ENCODE peak calls at places on chromosomes 4 and X, in five cellular contexts. B is SW480; X is AG09319; Y is NCI-H1092; D is effector CD4-positive, alpha-beta T cell. R is an unnamed sample.
A peak's percentile ranks its signal among the peaks of the same experiment; 100 is the strongest.

GRCh38 chrX:150202641-150203248 is 160.4 kb upstream of the MAMLD1 start:
- DNase-seq in B (no peak), X (no peak), Y (no peak), D (no peak), R (no peak)

GRCh38 chrX:128800138-128800537 is 723.2 kb downstream of the SMARCA1 start:
- DNase-seq in B (peak; percentile 25), X (no peak), Y (no peak), D (no peak), R (no peak)

GRCh38 chr4:92251711-92252110 is 52.1 kb upstream of the GRID2 start:
- DNase-seq in B (no peak), X (no peak), Y (no peak), D (no peak), R (no peak)

GRCh38 chrX:107659768-107660167 is 31.5 kb downstream of the PRPS1 start:
- DNase-seq in B (peak; percentile 60), X (no peak), Y (no peak), D (no peak), R (no peak)

GRCh38 chr4:121938282-121939092 is 13.4 kb downstream of the TRPC3 start:
- DNase-seq in B (no peak), X (no peak), Y (no peak), D (no peak), R (no peak)

GRCh38 chr4:103008875-103009729 is 10.4 kb downstream of the SLC9B1 start:
- DNase-seq in B (peak; percentile 58), X (peak; percentile 35), Y (peak; percentile 22), D (peak; percentile 12), R (no peak)

GRCh38 chrX:134753185-134754008 is 95.1 kb upstream of the PLAC1 start:
- DNase-seq in B (peak; percentile 18), X (peak; percentile 35), Y (no peak), D (no peak), R (no peak)

GRCh38 chr4:101337688-101338087 is 9.6 kb downstream of the PPP3CA start:
- DNase-seq in B (no peak), X (no peak), Y (no peak), D (no peak), R (no peak)

GRCh38 chr4:97558204-97558804 is 585.0 kb downstream of the STPG2 start:
- DNase-seq in B (no peak), X (no peak), Y (no peak), D (no peak), R (no peak)

GRCh38 chrX:38313190-38313589 is 14.1 kb downstream of the RPGR start:
- DNase-seq in B (no peak), X (no peak), Y (no peak), D (no peak), R (no peak)

GRCh38 chr4:1412376-1413220 is 6.4 kb upstream of the NKX1-1 start:
- DNase-seq in B (no peak), X (no peak), Y (no peak), D (no peak), R (no peak)

GRCh38 chr4:41160010-41160789 is 54.1 kb downstream of the APBB2 start:
- DNase-seq in B (peak; percentile 63), X (no peak), Y (no peak), D (no peak), R (no peak)

GRCh38 chr4:8639777-8640720 is 47.5 kb downstream of the CPZ start:
- DNase-seq in B (no peak), X (no peak), Y (no peak), D (no peak), R (peak; percentile 39)

GRCh38 chrX:15854712-15855561 is at the start of gene AP1S2:
- DNase-seq in B (peak; percentile 94), X (peak; percentile 88), Y (peak; percentile 93), D (peak; percentile 96), R (peak; percentile 97)

GRCh38 chr4:70721747-70722146 is at the start of gene RUFY3:
- DNase-seq in B (peak; percentile 11), X (peak; percentile 88), Y (peak; percentile 82), D (no peak), R (peak; percentile 26)

GRCh38 chr4:15455290-15455689 is 14.4 kb upstream of the CC2D2A start:
- DNase-seq in B (no peak), X (no peak), Y (no peak), D (no peak), R (peak; percentile 75)

GRCh38 chrX:47358387-47359065 is 11.9 kb upstream of the ZNF157 start:
- DNase-seq in B (no peak), X (no peak), Y (no peak), D (no peak), R (no peak)

GRCh38 chr4:82371398-82371972 is 2.3 kb downstream of the HNRNPD start:
- DNase-seq in B (no peak), X (no peak), Y (no peak), D (no peak), R (no peak)

GRCh38 chr4:124445071-124445470 is 267.5 kb downstream of the ANKRD50 start:
- DNase-seq in B (no peak), X (no peak), Y (no peak), D (no peak), R (no peak)

GRCh38 chr4:98510757-98511517 is 147.5 kb downstream of the TSPAN5 start:
- DNase-seq in B (no peak), X (peak; percentile 90), Y (no peak), D (no peak), R (no peak)